ENCODE peak calls at places on chromosomes 12 and 14, in nine cellular contexts. One of them, this sample, is unnamed.

GRCh38 chr14:67744057-67744456 is 42.4 kb downstream of the RDH12 start:
- DNase-seq in GM12892: no peak
- DNase-seq in NB4: no peak
- DNase-seq in ovary: no peak
- DNase-seq in A549: no peak
- DNase-seq in vagina: no peak
- DNase-seq in sigmoid colon: no peak
- DNase-seq in gastrocnemius medialis: no peak
- DNase-seq in HepG2: no peak
- DNase-seq in this sample: no peak

GRCh38 chr14:31059152-31059924 is 33.2 kb upstream of the STRN3 start:
- DNase-seq in GM12892: no peak
- DNase-seq in NB4: peak
- DNase-seq in ovary: peak
- DNase-seq in A549: peak
- DNase-seq in vagina: no peak
- DNase-seq in sigmoid colon: no peak
- DNase-seq in gastrocnemius medialis: peak
- DNase-seq in HepG2: peak
- DNase-seq in this sample: peak

GRCh38 chr12:132836803-132837331 is 8.2 kb upstream of the GOLGA3 start:
- DNase-seq in GM12892: no peak
- DNase-seq in NB4: no peak
- DNase-seq in ovary: no peak
- DNase-seq in A549: no peak
- DNase-seq in vagina: no peak
- DNase-seq in sigmoid colon: no peak
- DNase-seq in gastrocnemius medialis: no peak
- DNase-seq in HepG2: no peak
- DNase-seq in this sample: no peak

GRCh38 chr14:90829677-90830076 is 13.4 kb upstream of the TTC7B start:
- DNase-seq in GM12892: no peak
- DNase-seq in NB4: no peak
- DNase-seq in ovary: no peak
- DNase-seq in A549: no peak
- DNase-seq in vagina: no peak
- DNase-seq in sigmoid colon: no peak
- DNase-seq in gastrocnemius medialis: no peak
- DNase-seq in HepG2: no peak
- DNase-seq in this sample: no peak

GRCh38 chr14:47678157-47678556 is 2.8 kb upstream of the MDGA2 start:
- DNase-seq in GM12892: no peak
- DNase-seq in NB4: no peak
- DNase-seq in ovary: no peak
- DNase-seq in A549: no peak
- DNase-seq in vagina: no peak
- DNase-seq in sigmoid colon: no peak
- DNase-seq in gastrocnemius medialis: no peak
- DNase-seq in HepG2: peak
- DNase-seq in this sample: no peak

GRCh38 chr12:93943766-93944165 is 204.6 kb upstream of the PLXNC1 start:
- DNase-seq in GM12892: no peak
- DNase-seq in NB4: no peak
- DNase-seq in ovary: no peak
- DNase-seq in A549: peak
- DNase-seq in vagina: no peak
- DNase-seq in sigmoid colon: no peak
- DNase-seq in gastrocnemius medialis: peak
- DNase-seq in HepG2: no peak
- DNase-seq in this sample: no peak

GRCh38 chr12:11978985-11979384 is 91.8 kb upstream of the BCL2L14 start:
- DNase-seq in GM12892: no peak
- DNase-seq in NB4: no peak
- DNase-seq in ovary: no peak
- DNase-seq in A549: no peak
- DNase-seq in vagina: no peak
- DNase-seq in sigmoid colon: no peak
- DNase-seq in gastrocnemius medialis: no peak
- DNase-seq in HepG2: no peak
- DNase-seq in this sample: no peak

GRCh38 chr14:79318371-79318770 is 892.9 kb downstream of the DIO2 start:
- DNase-seq in GM12892: no peak
- DNase-seq in NB4: no peak
- DNase-seq in ovary: no peak
- DNase-seq in A549: no peak
- DNase-seq in vagina: no peak
- DNase-seq in sigmoid colon: no peak
- DNase-seq in gastrocnemius medialis: no peak
- DNase-seq in HepG2: no peak
- DNase-seq in this sample: no peak

GRCh38 chr12:53287741-53288216 is 7.6 kb upstream of the PFDN5 start:
- DNase-seq in GM12892: peak
- DNase-seq in NB4: peak
- DNase-seq in ovary: peak
- DNase-seq in A549: peak
- DNase-seq in vagina: no peak
- DNase-seq in sigmoid colon: peak
- DNase-seq in gastrocnemius medialis: peak
- DNase-seq in HepG2: peak
- DNase-seq in this sample: peak

GRCh38 chr14:77338332-77338731 is 17.5 kb downstream of the GSTZ1 start:
- DNase-seq in GM12892: no peak
- DNase-seq in NB4: no peak
- DNase-seq in ovary: no peak
- DNase-seq in A549: no peak
- DNase-seq in vagina: no peak
- DNase-seq in sigmoid colon: no peak
- DNase-seq in gastrocnemius medialis: no peak
- DNase-seq in HepG2: no peak
- DNase-seq in this sample: no peak

GRCh38 chr14:70640938-70641547 is 673 bp upstream of the TTC9 start:
- DNase-seq in GM12892: peak
- DNase-seq in NB4: no peak
- DNase-seq in ovary: no peak
- DNase-seq in A549: peak
- DNase-seq in vagina: no peak
- DNase-seq in sigmoid colon: peak
- DNase-seq in gastrocnemius medialis: peak
- DNase-seq in HepG2: no peak
- DNase-seq in this sample: peak

GRCh38 chr12:86134571-86134970 is 121.6 kb downstream of the MGAT4C start:
- DNase-seq in GM12892: no peak
- DNase-seq in NB4: no peak
- DNase-seq in ovary: no peak
- DNase-seq in A549: peak
- DNase-seq in vagina: no peak
- DNase-seq in sigmoid colon: no peak
- DNase-seq in gastrocnemius medialis: no peak
- DNase-seq in HepG2: no peak
- DNase-seq in this sample: no peak

GRCh38 chr12:124752437-124753229 is 111.0 kb downstream of the SCARB1 start:
- DNase-seq in GM12892: no peak
- DNase-seq in NB4: no peak
- DNase-seq in ovary: no peak
- DNase-seq in A549: no peak
- DNase-seq in vagina: no peak
- DNase-seq in sigmoid colon: no peak
- DNase-seq in gastrocnemius medialis: peak
- DNase-seq in HepG2: no peak
- DNase-seq in this sample: no peak

GRCh38 chr14:30195946-30196345 is 268.3 kb upstream of the PRKD1 start:
- DNase-seq in GM12892: no peak
- DNase-seq in NB4: no peak
- DNase-seq in ovary: no peak
- DNase-seq in A549: no peak
- DNase-seq in vagina: no peak
- DNase-seq in sigmoid colon: no peak
- DNase-seq in gastrocnemius medialis: no peak
- DNase-seq in HepG2: no peak
- DNase-seq in this sample: no peak

GRCh38 chr14:56514663-56515371 is 64.8 kb upstream of the TMEM260 start:
- DNase-seq in GM12892: no peak
- DNase-seq in NB4: peak
- DNase-seq in ovary: no peak
- DNase-seq in A549: peak
- DNase-seq in vagina: no peak
- DNase-seq in sigmoid colon: no peak
- DNase-seq in gastrocnemius medialis: no peak
- DNase-seq in HepG2: no peak
- DNase-seq in this sample: no peak

GRCh38 chr12:30329281-30329680 is 366.4 kb downstream of the IPO8 start:
- DNase-seq in GM12892: no peak
- DNase-seq in NB4: no peak
- DNase-seq in ovary: no peak
- DNase-seq in A549: no peak
- DNase-seq in vagina: no peak
- DNase-seq in sigmoid colon: no peak
- DNase-seq in gastrocnemius medialis: no peak
- DNase-seq in HepG2: no peak
- DNase-seq in this sample: no peak

GRCh38 chr14:65639216-65639615 is 226.7 kb downstream of the FUT8 start:
- DNase-seq in GM12892: no peak
- DNase-seq in NB4: no peak
- DNase-seq in ovary: no peak
- DNase-seq in A549: peak
- DNase-seq in vagina: no peak
- DNase-seq in sigmoid colon: no peak
- DNase-seq in gastrocnemius medialis: no peak
- DNase-seq in HepG2: peak
- DNase-seq in this sample: no peak

GRCh38 chr14:102580552-102581110 is 11.8 kb upstream of the RCOR1 start:
- DNase-seq in GM12892: no peak
- DNase-seq in NB4: no peak
- DNase-seq in ovary: no peak
- DNase-seq in A549: no peak
- DNase-seq in vagina: no peak
- DNase-seq in sigmoid colon: no peak
- DNase-seq in gastrocnemius medialis: no peak
- DNase-seq in HepG2: no peak
- DNase-seq in this sample: no peak

GRCh38 chr12:109695420-109695819 is 18.2 kb upstream of the FAM222A start:
- DNase-seq in GM12892: no peak
- DNase-seq in NB4: no peak
- DNase-seq in ovary: no peak
- DNase-seq in A549: no peak
- DNase-seq in vagina: no peak
- DNase-seq in sigmoid colon: no peak
- DNase-seq in gastrocnemius medialis: no peak
- DNase-seq in HepG2: no peak
- DNase-seq in this sample: no peak

DNA sequence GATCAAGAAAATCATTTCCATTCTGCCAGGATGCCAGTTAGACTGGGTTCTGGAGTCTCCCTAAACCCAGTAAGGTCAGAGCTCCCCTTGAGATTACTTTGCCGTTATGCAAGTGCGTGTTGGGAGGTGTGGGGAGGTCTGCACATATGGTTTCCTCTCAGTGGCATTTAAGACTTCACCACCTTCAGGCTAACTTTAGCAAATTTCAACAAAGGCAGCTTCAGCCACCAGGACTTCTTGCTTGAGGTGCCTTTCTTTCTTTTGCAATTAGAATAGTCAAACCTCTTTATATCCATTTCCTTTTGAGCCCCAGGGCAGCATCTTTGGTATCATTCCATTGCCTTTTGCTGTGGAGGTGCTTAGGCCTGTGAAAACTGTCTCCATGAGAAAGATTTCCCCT is 117.2 kb upstream of the CCND2 start:
- DNase-seq in GM12892: no peak
- DNase-seq in NB4: peak
- DNase-seq in ovary: no peak
- DNase-seq in A549: no peak
- DNase-seq in vagina: no peak
- DNase-seq in sigmoid colon: no peak
- DNase-seq in gastrocnemius medialis: no peak
- DNase-seq in HepG2: no peak
- DNase-seq in this sample: no peak
- TF ChIP-seq POLR2A in GM12892: no peak
- TF ChIP-seq POLR2A in NB4: no peak
- TF ChIP-seq POLR2A in ovary: no peak
- TF ChIP-seq POLR2A in A549: no peak
- TF ChIP-seq POLR2A in vagina: no peak
- TF ChIP-seq POLR2A in sigmoid colon: no peak
- TF ChIP-seq POLR2A in gastrocnemius medialis: no peak
- TF ChIP-seq POLR2A in HepG2: no peak
- TF ChIP-seq POLR2A in this sample: no peak

DNA sequence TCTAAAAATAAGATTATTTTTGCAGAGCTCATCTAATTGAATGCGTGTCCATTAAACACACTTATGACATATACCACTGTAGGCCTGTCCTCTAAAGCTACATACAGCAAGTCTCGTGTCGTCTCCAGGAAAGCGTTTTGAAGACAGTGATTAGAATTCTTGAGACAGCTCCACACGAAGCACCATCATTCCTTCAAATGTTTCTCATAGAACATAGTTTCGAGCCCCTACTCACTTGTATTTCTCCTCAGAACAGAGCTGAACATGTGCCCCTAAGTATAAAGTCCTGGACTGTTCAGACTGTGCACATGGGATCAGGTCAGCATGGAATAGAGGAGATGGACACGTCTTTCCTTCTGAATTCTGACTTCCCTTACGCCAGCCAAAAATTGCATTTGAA is 64.5 kb upstream of the HMGA2 start:
- DNase-seq in GM12892: no peak
- DNase-seq in NB4: no peak
- DNase-seq in ovary: no peak
- DNase-seq in A549: no peak
- DNase-seq in vagina: no peak
- DNase-seq in sigmoid colon: no peak
- DNase-seq in gastrocnemius medialis: no peak
- DNase-seq in HepG2: no peak
- DNase-seq in this sample: no peak
- TF ChIP-seq POLR2A in GM12892: no peak
- TF ChIP-seq POLR2A in NB4: no peak
- TF ChIP-seq POLR2A in ovary: no peak
- TF ChIP-seq POLR2A in A549: no peak
- TF ChIP-seq POLR2A in vagina: no peak
- TF ChIP-seq POLR2A in sigmoid colon: no peak
- TF ChIP-seq POLR2A in gastrocnemius medialis: no peak
- TF ChIP-seq POLR2A in HepG2: no peak
- TF ChIP-seq POLR2A in this sample: no peak

DNA sequence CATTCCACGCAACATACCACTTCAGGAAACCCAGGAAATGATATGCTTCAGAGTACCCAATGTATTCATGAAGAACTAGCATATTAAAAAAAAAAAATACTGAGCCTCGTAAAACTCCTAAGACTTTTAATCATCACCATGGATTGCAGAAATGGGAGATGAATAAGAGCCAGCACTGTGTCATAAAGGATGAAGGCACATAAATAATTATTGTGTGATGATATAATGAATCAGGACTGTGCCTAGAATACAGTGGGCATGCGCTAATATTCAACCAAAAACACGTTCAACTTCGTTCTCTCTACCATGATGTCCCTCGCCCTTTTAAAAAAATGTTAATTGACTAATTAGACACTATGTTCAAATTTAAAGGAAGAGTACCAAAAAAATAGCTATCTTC is 68.7 kb downstream of the CIT start:
- DNase-seq in GM12892: no peak
- DNase-seq in NB4: no peak
- DNase-seq in ovary: no peak
- DNase-seq in A549: no peak
- DNase-seq in vagina: no peak
- DNase-seq in sigmoid colon: no peak
- DNase-seq in gastrocnemius medialis: no peak
- DNase-seq in HepG2: no peak
- DNase-seq in this sample: no peak
- TF ChIP-seq POLR2A in GM12892: no peak
- TF ChIP-seq POLR2A in NB4: no peak
- TF ChIP-seq POLR2A in ovary: no peak
- TF ChIP-seq POLR2A in A549: no peak
- TF ChIP-seq POLR2A in vagina: no peak
- TF ChIP-seq POLR2A in sigmoid colon: no peak
- TF ChIP-seq POLR2A in gastrocnemius medialis: no peak
- TF ChIP-seq POLR2A in HepG2: no peak
- TF ChIP-seq POLR2A in this sample: no peak

GRCh38 chr12:22544038-22544979 is at the start of gene C2CD5:
- DNase-seq in GM12892: peak
- DNase-seq in NB4: peak
- DNase-seq in ovary: peak
- DNase-seq in A549: peak
- DNase-seq in vagina: peak
- DNase-seq in sigmoid colon: peak
- DNase-seq in gastrocnemius medialis: peak
- DNase-seq in HepG2: peak
- DNase-seq in this sample: peak
- TF ChIP-seq POLR2A in GM12892: peak
- TF ChIP-seq POLR2A in NB4: peak
- TF ChIP-seq POLR2A in ovary: peak
- TF ChIP-seq POLR2A in A549: peak
- TF ChIP-seq POLR2A in vagina: no peak
- TF ChIP-seq POLR2A in sigmoid colon: no peak
- TF ChIP-seq POLR2A in gastrocnemius medialis: peak
- TF ChIP-seq POLR2A in HepG2: peak
- TF ChIP-seq POLR2A in this sample: peak